ENCODE peak calls at places on chromosomes 7 and 10, in seven cellular contexts. One of them, this sample, is unnamed.

GRCh38 chr10:3654496-3654895 is 130.5 kb downstream of the KLF6 start:
- DNase-seq in astrocyte: peak; percentile 10
- DNase-seq in cardiac muscle cell: peak; percentile 35
- DNase-seq in cardiac fibroblast: no peak
- DNase-seq in A549: no peak
- DNase-seq in foreskin fibroblast: no peak
- DNase-seq in lower leg skin: no peak
- DNase-seq in this sample: no peak

GRCh38 chr10:3786295-3786981 is 1.4 kb upstream of the KLF6 start:
- DNase-seq in astrocyte: peak; percentile 44
- DNase-seq in cardiac muscle cell: peak; percentile 51
- DNase-seq in cardiac fibroblast: peak; percentile 58
- DNase-seq in A549: no peak
- DNase-seq in foreskin fibroblast: no peak
- DNase-seq in lower leg skin: peak; percentile 46
- DNase-seq in this sample: peak; percentile 49

GRCh38 chr10:89279449-89279869 is 22.4 kb upstream of the IFIT2 start:
- DNase-seq in astrocyte: peak; percentile 65
- DNase-seq in cardiac muscle cell: peak; percentile 89
- DNase-seq in cardiac fibroblast: peak; percentile 67
- DNase-seq in A549: no peak
- DNase-seq in foreskin fibroblast: no peak
- DNase-seq in lower leg skin: no peak
- DNase-seq in this sample: no peak

GRCh38 chr10:94240901-94241300 is 121.8 kb downstream of the NOC3L start:
- DNase-seq in astrocyte: no peak
- DNase-seq in cardiac muscle cell: no peak
- DNase-seq in cardiac fibroblast: no peak
- DNase-seq in A549: no peak
- DNase-seq in foreskin fibroblast: no peak
- DNase-seq in lower leg skin: no peak
- DNase-seq in this sample: no peak

GRCh38 chr7:12569673-12570072 is 847 bp upstream of the SCIN start:
- DNase-seq in astrocyte: no peak
- DNase-seq in cardiac muscle cell: no peak
- DNase-seq in cardiac fibroblast: no peak
- DNase-seq in A549: no peak
- DNase-seq in foreskin fibroblast: no peak
- DNase-seq in lower leg skin: no peak
- DNase-seq in this sample: no peak

GRCh38 chr10:74262856-74263255 is 111.8 kb downstream of the ADK start:
- DNase-seq in astrocyte: no peak
- DNase-seq in cardiac muscle cell: no peak
- DNase-seq in cardiac fibroblast: no peak
- DNase-seq in A549: no peak
- DNase-seq in foreskin fibroblast: no peak
- DNase-seq in lower leg skin: no peak
- DNase-seq in this sample: no peak

GRCh38 chr7:102049765-102050164 is 232.3 kb downstream of the CUX1 start:
- DNase-seq in astrocyte: no peak
- DNase-seq in cardiac muscle cell: no peak
- DNase-seq in cardiac fibroblast: no peak
- DNase-seq in A549: no peak
- DNase-seq in foreskin fibroblast: no peak
- DNase-seq in lower leg skin: no peak
- DNase-seq in this sample: no peak

GRCh38 chr10:12720217-12720981 is 281.1 kb downstream of the CCDC3 start:
- DNase-seq in astrocyte: peak; percentile 99
- DNase-seq in cardiac muscle cell: peak; percentile 85
- DNase-seq in cardiac fibroblast: peak; percentile 84
- DNase-seq in A549: peak; percentile 60
- DNase-seq in foreskin fibroblast: peak; percentile 72
- DNase-seq in lower leg skin: peak; percentile 87
- DNase-seq in this sample: no peak

GRCh38 chr7:151598045-151598444 is 78.3 kb upstream of the RHEB start:
- DNase-seq in astrocyte: peak; percentile 96
- DNase-seq in cardiac muscle cell: peak; percentile 82
- DNase-seq in cardiac fibroblast: peak; percentile 93
- DNase-seq in A549: no peak
- DNase-seq in foreskin fibroblast: peak; percentile 85
- DNase-seq in lower leg skin: peak; percentile 1
- DNase-seq in this sample: no peak

GRCh38 chr7:43462836-43463235 is 120.1 kb upstream of the STK17A start:
- DNase-seq in astrocyte: no peak
- DNase-seq in cardiac muscle cell: peak; percentile 24
- DNase-seq in cardiac fibroblast: no peak
- DNase-seq in A549: no peak
- DNase-seq in foreskin fibroblast: peak; percentile 10
- DNase-seq in lower leg skin: no peak
- DNase-seq in this sample: no peak

GRCh38 chr10:43386981-43387677 is 15.7 kb downstream of the FXYD4 start:
- DNase-seq in astrocyte: no peak
- DNase-seq in cardiac muscle cell: no peak
- DNase-seq in cardiac fibroblast: no peak
- DNase-seq in A549: no peak
- DNase-seq in foreskin fibroblast: no peak
- DNase-seq in lower leg skin: no peak
- DNase-seq in this sample: no peak

GRCh38 chr10:132614431-132615341 is 77.1 kb downstream of the INPP5A start:
- DNase-seq in astrocyte: no peak
- DNase-seq in cardiac muscle cell: no peak
- DNase-seq in cardiac fibroblast: no peak
- DNase-seq in A549: no peak
- DNase-seq in foreskin fibroblast: no peak
- DNase-seq in lower leg skin: no peak
- DNase-seq in this sample: no peak

GRCh38 chr10:72904806-72905205 is 11.3 kb downstream of the OIT3 start:
- DNase-seq in astrocyte: no peak
- DNase-seq in cardiac muscle cell: no peak
- DNase-seq in cardiac fibroblast: no peak
- DNase-seq in A549: no peak
- DNase-seq in foreskin fibroblast: no peak
- DNase-seq in lower leg skin: no peak
- DNase-seq in this sample: no peak

GRCh38 chr10:122112625-122113160 is 123.7 kb downstream of the TACC2 start:
- DNase-seq in astrocyte: peak; percentile 92
- DNase-seq in cardiac muscle cell: peak; percentile 97
- DNase-seq in cardiac fibroblast: peak; percentile 93
- DNase-seq in A549: peak; percentile 93
- DNase-seq in foreskin fibroblast: peak; percentile 98
- DNase-seq in lower leg skin: peak; percentile 69
- DNase-seq in this sample: peak; percentile 83

GRCh38 chr7:42522227-42522991 is 285.4 kb upstream of the GLI3 start:
- DNase-seq in astrocyte: peak; percentile 8
- DNase-seq in cardiac muscle cell: peak; percentile 53
- DNase-seq in cardiac fibroblast: peak; percentile 48
- DNase-seq in A549: no peak
- DNase-seq in foreskin fibroblast: no peak
- DNase-seq in lower leg skin: no peak
- DNase-seq in this sample: no peak

GRCh38 chr7:130400120-130400572 is 19.9 kb downstream of the CPA1 start:
- DNase-seq in astrocyte: peak; percentile 29
- DNase-seq in cardiac muscle cell: peak; percentile 85
- DNase-seq in cardiac fibroblast: no peak
- DNase-seq in A549: no peak
- DNase-seq in foreskin fibroblast: peak; percentile 55
- DNase-seq in lower leg skin: no peak
- DNase-seq in this sample: no peak

GRCh38 chr10:123269675-123270074 is 115.5 kb downstream of the BUB3 start:
- DNase-seq in astrocyte: no peak
- DNase-seq in cardiac muscle cell: no peak
- DNase-seq in cardiac fibroblast: no peak
- DNase-seq in A549: no peak
- DNase-seq in foreskin fibroblast: no peak
- DNase-seq in lower leg skin: no peak
- DNase-seq in this sample: no peak

GRCh38 chr10:78335691-78336401 is 302.2 kb downstream of the RPS24 start:
- DNase-seq in astrocyte: peak; percentile 93
- DNase-seq in cardiac muscle cell: no peak
- DNase-seq in cardiac fibroblast: peak; percentile 75
- DNase-seq in A549: no peak
- DNase-seq in foreskin fibroblast: peak; percentile 91
- DNase-seq in lower leg skin: peak; percentile 10
- DNase-seq in this sample: peak; percentile 54

GRCh38 chr10:44267007-44267406 is 117.9 kb downstream of the CXCL12 start:
- DNase-seq in astrocyte: no peak
- DNase-seq in cardiac muscle cell: no peak
- DNase-seq in cardiac fibroblast: no peak
- DNase-seq in A549: no peak
- DNase-seq in foreskin fibroblast: no peak
- DNase-seq in lower leg skin: no peak
- DNase-seq in this sample: no peak

GRCh38 chr7:50068850-50069551 is 24.0 kb downstream of the ZPBP start:
- DNase-seq in astrocyte: peak; percentile 61
- DNase-seq in cardiac muscle cell: peak; percentile 58
- DNase-seq in cardiac fibroblast: peak; percentile 65
- DNase-seq in A549: no peak
- DNase-seq in foreskin fibroblast: no peak
- DNase-seq in lower leg skin: peak; percentile 36
- DNase-seq in this sample: no peak

GRCh38 chr7:140639366-140640053 is 1.1 kb downstream of the DENND2A start:
- DNase-seq in astrocyte: peak; percentile 95
- DNase-seq in cardiac muscle cell: peak; percentile 80
- DNase-seq in cardiac fibroblast: peak; percentile 55
- DNase-seq in A549: no peak
- DNase-seq in foreskin fibroblast: peak; percentile 49
- DNase-seq in lower leg skin: no peak
- DNase-seq in this sample: no peak

GRCh38 chr7:6590645-6591110 is 857 bp downstream of the INTS15 start:
- DNase-seq in astrocyte: no peak
- DNase-seq in cardiac muscle cell: no peak
- DNase-seq in cardiac fibroblast: no peak
- DNase-seq in A549: no peak
- DNase-seq in foreskin fibroblast: no peak
- DNase-seq in lower leg skin: no peak
- DNase-seq in this sample: no peak

GRCh38 chr10:102152545-102152890 is 329 bp downstream of the NOLC1 start:
- DNase-seq in astrocyte: no peak
- DNase-seq in cardiac muscle cell: peak; percentile 35
- DNase-seq in cardiac fibroblast: no peak
- DNase-seq in A549: no peak
- DNase-seq in foreskin fibroblast: no peak
- DNase-seq in lower leg skin: no peak
- DNase-seq in this sample: no peak

GRCh38 chr7:139109188-139109982 is at the start of gene ZC3HAV1:
- DNase-seq in astrocyte: peak; percentile 74
- DNase-seq in cardiac muscle cell: peak; percentile 91
- DNase-seq in cardiac fibroblast: peak; percentile 91
- DNase-seq in A549: peak; percentile 86
- DNase-seq in foreskin fibroblast: peak; percentile 85
- DNase-seq in lower leg skin: peak; percentile 88
- DNase-seq in this sample: peak; percentile 72
- TF ChIP-seq CTCF in astrocyte: no peak
- TF ChIP-seq CTCF in cardiac muscle cell: peak; percentile 1
- TF ChIP-seq CTCF in cardiac fibroblast: no peak
- TF ChIP-seq CTCF in A549: no peak
- TF ChIP-seq CTCF in foreskin fibroblast: no peak
- TF ChIP-seq CTCF in lower leg skin: no peak
- TF ChIP-seq CTCF in this sample: no peak

DNA sequence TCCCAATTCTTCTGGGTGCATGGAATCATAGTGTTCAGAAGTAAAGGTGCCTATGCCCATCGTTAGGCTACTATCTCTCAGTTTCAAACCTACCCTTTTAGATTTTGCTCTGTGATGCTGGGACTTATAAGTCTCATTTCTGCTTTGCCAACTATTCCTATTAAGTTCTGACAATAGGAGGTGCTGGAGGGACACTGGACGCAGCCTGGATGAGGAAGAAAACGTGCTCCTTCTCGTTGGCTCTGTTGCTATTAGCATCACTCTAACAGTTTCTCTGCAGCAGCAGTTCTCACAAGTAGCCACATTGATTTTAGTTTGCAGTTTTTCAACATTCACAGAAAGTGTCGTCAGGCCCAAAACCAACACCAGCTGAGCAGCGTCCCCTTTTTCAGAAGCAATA is 72.4 kb downstream of the ABCC2 start:
- DNase-seq in astrocyte: peak; percentile 60
- DNase-seq in cardiac muscle cell: peak; percentile 88
- DNase-seq in cardiac fibroblast: peak; percentile 83
- DNase-seq in A549: peak; percentile 41
- DNase-seq in foreskin fibroblast: peak; percentile 73
- DNase-seq in lower leg skin: no peak
- DNase-seq in this sample: peak; percentile 16
- TF ChIP-seq CTCF in astrocyte: peak; percentile 54
- TF ChIP-seq CTCF in cardiac muscle cell: peak; percentile 70
- TF ChIP-seq CTCF in cardiac fibroblast: peak; percentile 65
- TF ChIP-seq CTCF in A549: peak; percentile 46
- TF ChIP-seq CTCF in foreskin fibroblast: peak; percentile 69
- TF ChIP-seq CTCF in lower leg skin: no peak
- TF ChIP-seq CTCF in this sample: peak; percentile 42

DNA sequence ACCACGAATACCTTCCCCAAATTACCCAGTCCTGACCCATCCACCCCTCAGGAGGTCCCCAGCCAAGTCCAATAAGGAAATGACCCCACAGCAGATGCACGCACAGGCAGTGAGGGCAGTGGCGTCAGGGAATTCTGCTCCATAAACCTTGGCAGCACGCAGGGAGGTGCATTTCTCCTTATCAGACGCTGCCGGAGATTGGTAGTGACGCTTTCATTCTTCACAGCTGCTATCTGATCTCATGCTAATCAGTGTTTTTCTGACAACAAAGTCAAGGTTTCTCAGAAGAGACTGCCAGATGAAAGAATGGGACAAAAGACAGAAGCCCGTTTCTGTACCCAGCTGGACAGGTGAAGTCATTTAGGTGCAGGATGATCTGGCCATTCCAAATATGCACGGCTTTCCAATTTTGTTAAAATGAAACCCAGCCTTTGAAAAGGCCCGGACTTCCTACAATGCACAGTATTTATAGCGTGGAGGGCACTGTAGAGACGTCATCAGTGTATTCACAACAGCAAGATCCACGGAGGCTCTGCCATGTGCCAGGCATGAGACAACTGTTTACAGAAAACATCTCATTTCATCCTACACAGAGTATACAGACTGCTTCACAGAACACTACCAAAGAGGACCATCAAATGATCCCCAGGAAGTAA is 35.3 kb downstream of the DIP2C start:
- DNase-seq in astrocyte: peak; percentile 35
- DNase-seq in cardiac muscle cell: peak; percentile 16
- DNase-seq in cardiac fibroblast: no peak
- DNase-seq in A549: no peak
- DNase-seq in foreskin fibroblast: no peak
- DNase-seq in lower leg skin: no peak
- DNase-seq in this sample: no peak
- TF ChIP-seq CTCF in astrocyte: no peak
- TF ChIP-seq CTCF in cardiac muscle cell: no peak
- TF ChIP-seq CTCF in cardiac fibroblast: no peak
- TF ChIP-seq CTCF in A549: no peak
- TF ChIP-seq CTCF in foreskin fibroblast: no peak
- TF ChIP-seq CTCF in lower leg skin: no peak
- TF ChIP-seq CTCF in this sample: no peak

DNA sequence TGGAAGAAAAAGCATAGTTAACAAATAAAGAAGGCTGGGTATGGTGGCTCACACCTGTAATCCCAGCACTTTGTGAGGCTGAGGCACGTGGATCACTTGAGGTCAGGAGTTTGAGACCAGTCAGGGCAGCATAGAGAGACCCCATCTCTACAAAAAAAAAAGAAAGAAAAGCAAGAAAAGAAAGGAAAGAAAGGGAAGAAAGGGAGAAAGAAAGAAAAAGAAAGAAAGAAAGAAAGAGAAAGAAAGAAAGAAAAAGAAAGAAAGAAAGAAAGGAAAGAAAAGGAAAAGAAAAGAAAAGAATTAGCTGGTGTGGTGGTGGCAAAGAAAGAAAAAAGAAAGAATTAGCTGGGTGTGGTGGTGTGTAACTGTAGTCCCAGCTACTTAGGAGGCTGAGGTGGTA is 3.1 kb upstream of the HILPDA start:
- DNase-seq in astrocyte: no peak
- DNase-seq in cardiac muscle cell: no peak
- DNase-seq in cardiac fibroblast: no peak
- DNase-seq in A549: no peak
- DNase-seq in foreskin fibroblast: no peak
- DNase-seq in lower leg skin: no peak
- DNase-seq in this sample: no peak
- TF ChIP-seq CTCF in astrocyte: no peak
- TF ChIP-seq CTCF in cardiac muscle cell: no peak
- TF ChIP-seq CTCF in cardiac fibroblast: no peak
- TF ChIP-seq CTCF in A549: no peak
- TF ChIP-seq CTCF in foreskin fibroblast: no peak
- TF ChIP-seq CTCF in lower leg skin: no peak
- TF ChIP-seq CTCF in this sample: no peak

This sample was measured in nephron progenitor cell.